ENCODE peak calls at places on chromosomes 13 and 19, in six cellular contexts. I is NCI-H510A, W is tibial nerve, G is hippocampal formation, Y is NCI-H1092, Q is HS-27A. R is an unnamed sample.

GRCh38 chr19:12163841-12164240 is 945 bp downstream of the ZNF136 start:
- DNase-seq in I (no peak), W (no peak), G (no peak), Y (no peak), Q (no peak), R (no peak)

GRCh38 chr19:39156230-39156890 is 30.8 kb downstream of the PAK4 start:
- DNase-seq in I (no peak), W (no peak), G (no peak), Y (no peak), Q (no peak), R (no peak)

GRCh38 chr13:75447493-75447892 is 34.5 kb downstream of the TBC1D4 start:
- DNase-seq in I (no peak), W (no peak), G (no peak), Y (no peak), Q (no peak), R (no peak)

GRCh38 chr19:7632340-7633203 is 947 bp downstream of the PCP2 start:
- DNase-seq in I (no peak), W (no peak), G (no peak), Y (no peak), Q (no peak), R (no peak)

GRCh38 chr13:93039131-93039530 is 187.5 kb upstream of the GPC6 start:
- DNase-seq in I (no peak), W (no peak), G (no peak), Y (no peak), Q (no peak), R (no peak)

GRCh38 chr19:44927746-44928145 is 13.3 kb downstream of the APOC1 start:
- DNase-seq in I (no peak), W (no peak), G (no peak), Y (no peak), Q (no peak), R (no peak)

GRCh38 chr19:1073063-1073955 is 6.3 kb downstream of the ARHGAP45 start:
- DNase-seq in I (no peak), W (no peak), G (no peak), Y (no peak), Q (no peak), R (no peak)

GRCh38 chr19:47243776-47244547 is 12.4 kb upstream of the CCDC9 start:
- DNase-seq in I (peak), W (peak), G (peak), Y (no peak), Q (no peak), R (peak)

GRCh38 chr13:107130516-107130915 is 562.6 kb upstream of the ARGLU1 start:
- DNase-seq in I (no peak), W (no peak), G (no peak), Y (no peak), Q (no peak), R (no peak)

GRCh38 chr19:5304486-5304885 is 36.1 kb downstream of the PTPRS start:
- DNase-seq in I (no peak), W (no peak), G (no peak), Y (no peak), Q (no peak), R (no peak)

GRCh38 chr13:110644892-110645521 is 29.7 kb downstream of the NAXD start:
- DNase-seq in I (peak), W (no peak), G (peak), Y (peak), Q (no peak), R (peak)

GRCh38 chr19:29275266-29275665 is 62.3 kb upstream of the UQCRFS1 start:
- DNase-seq in I (no peak), W (no peak), G (no peak), Y (no peak), Q (no peak), R (no peak)

GRCh38 chr19:45419396-45419795 is 4.3 kb downstream of the ERCC1 start:
- DNase-seq in I (no peak), W (no peak), G (no peak), Y (no peak), Q (no peak), R (no peak)

GRCh38 chr13:98033277-98034247 is 80.1 kb downstream of the IPO5 start:
- DNase-seq in I (no peak), W (peak), G (peak), Y (no peak), Q (no peak), R (no peak)

GRCh38 chr13:44048326-44048725 is 168.6 kb downstream of the LACC1 start:
- DNase-seq in I (no peak), W (no peak), G (no peak), Y (no peak), Q (no peak), R (no peak)

GRCh38 chr19:50308991-50309390 is 20.2 kb downstream of the KCNC3 start:
- DNase-seq in I (no peak), W (no peak), G (no peak), Y (no peak), Q (no peak), R (no peak)

GRCh38 chr13:109145631-109146030 is 516.2 kb downstream of the MYO16 start:
- DNase-seq in I (peak), W (peak), G (peak), Y (peak), Q (peak), R (peak)

GRCh38 chr19:56841194-56841546 is 644 bp upstream of the PEG3 start:
- DNase-seq in I (no peak), W (no peak), G (no peak), Y (no peak), Q (no peak), R (no peak)

GRCh38 chr13:25840261-25840660 is 211.6 kb downstream of the SHISA2 start:
- DNase-seq in I (no peak), W (no peak), G (no peak), Y (no peak), Q (no peak), R (no peak)

GRCh38 chr19:47094557-47095517 is 18.7 kb downstream of the ZC3H4 start:
- DNase-seq in I (no peak), W (no peak), G (no peak), Y (no peak), Q (no peak), R (no peak)

GRCh38 chr19:49413348-49413747 is 9.9 kb downstream of the PTH2 start:
- DNase-seq in I (no peak), W (no peak), G (no peak), Y (no peak), Q (no peak), R (no peak)

GRCh38 chr19:13574933-13575332 is 68.7 kb upstream of the CACNA1A start:
- DNase-seq in I (no peak), W (no peak), G (no peak), Y (no peak), Q (no peak), R (no peak)

GRCh38 chr13:40402931-40403412 is 263.5 kb downstream of the FOXO1 start:
- DNase-seq in I (no peak), W (no peak), G (no peak), Y (no peak), Q (no peak), R (no peak)

GRCh38 chr19:3358919-3359849 is 7.2 kb upstream of the NFIC start:
- DNase-seq in I (no peak), W (no peak), G (peak), Y (no peak), Q (no peak), R (no peak)

GRCh38 chr13:112891477-112892401 is 77.3 kb upstream of the MCF2L start:
- DNase-seq in I (peak), W (no peak), G (no peak), Y (no peak), Q (no peak), R (no peak)

GRCh38 chr19:29029271-29029670 is 183.7 kb downstream of the UQCRFS1 start:
- DNase-seq in I (no peak), W (no peak), G (no peak), Y (no peak), Q (no peak), R (no peak)

GRCh38 chr13:62687727-62688126 is 1272.1 kb upstream of the PCDH20 start:
- DNase-seq in I (no peak), W (no peak), G (no peak), Y (no peak), Q (no peak), R (no peak)

GRCh38 chr19:42092350-42092749 is 16.4 kb downstream of the ZNF574 start:
- DNase-seq in I (no peak), W (no peak), G (no peak), Y (peak), Q (no peak), R (peak)

GRCh38 chr13:70490320-70490935 is 382.2 kb upstream of the KLHL1 start:
- DNase-seq in I (no peak), W (no peak), G (no peak), Y (no peak), Q (no peak), R (no peak)

GRCh38 chr19:8149261-8150094 is at the start of gene FBN3:
- DNase-seq in I (no peak), W (no peak), G (no peak), Y (no peak), Q (no peak), R (no peak)

GRCh38 chr13:91369432-91369831 is 21.9 kb downstream of the MIR17HG start:
- DNase-seq in I (no peak), W (no peak), G (no peak), Y (no peak), Q (no peak), R (no peak)

GRCh38 chr13:42990991-42991891 is 800 bp downstream of the EPSTI1 start:
- DNase-seq in I (no peak), W (no peak), G (no peak), Y (no peak), Q (no peak), R (no peak)

GRCh38 chr19:52896431-52897148 is 845 bp downstream of the ZNF320 start:
- DNase-seq in I (no peak), W (peak), G (no peak), Y (no peak), Q (no peak), R (no peak)

GRCh38 chr19:54352546-54352945 is 12.2 kb downstream of the LAIR1 start:
- DNase-seq in I (no peak), W (no peak), G (no peak), Y (no peak), Q (no peak), R (no peak)

GRCh38 chr13:94556646-94557045 is 39.3 kb downstream of the TGDS start:
- DNase-seq in I (no peak), W (no peak), G (no peak), Y (no peak), Q (no peak), R (no peak)

GRCh38 chr13:52128714-52129700 is at the start of gene NEK5:
- DNase-seq in I (peak), W (peak), G (no peak), Y (peak), Q (no peak), R (no peak)

GRCh38 chr19:42023121-42023942 is 29.3 kb upstream of the ATP1A3 start:
- DNase-seq in I (no peak), W (no peak), G (no peak), Y (no peak), Q (no peak), R (no peak)

GRCh38 chr19:19474950-19475781 is 40.2 kb downstream of the TSSK6 start:
- DNase-seq in I (no peak), W (no peak), G (no peak), Y (no peak), Q (no peak), R (no peak)

GRCh38 chr19:53960187-53960586 is 2.5 kb upstream of the CACNG8 start:
- DNase-seq in I (no peak), W (no peak), G (no peak), Y (no peak), Q (no peak), R (no peak)

R was measured in NCI-H524 treated with DMSO at 0.1 percent for 48 hours.